ENCODE peak calls at places on chromosomes 11 and 22, in four cellular contexts. Y is HepG2, L is GM12878, F is K562. H is an unnamed sample.

GRCh38 chr11:120563698-120564572 is 52.4 kb downstream of the GRIK4 start:
- DNase-seq in Y (no peak), L (no peak), F (no peak), H (no peak)

GRCh38 chr11:47923667-47924066 is 56.7 kb upstream of the PTPRJ start:
- DNase-seq in Y (no peak), L (no peak), F (no peak), H (no peak)

GRCh38 chr22:35614404-35614803 is 2.7 kb downstream of the MB start:
- DNase-seq in Y (no peak), L (no peak), F (no peak), H (no peak)

GRCh38 chr11:12359761-12360160 is 17.6 kb upstream of the PARVA start:
- DNase-seq in Y (no peak), L (no peak), F (no peak), H (no peak)

GRCh38 chr11:68092411-68092810 is 28.8 kb downstream of the CHKA start:
- DNase-seq in Y (no peak), L (no peak), F (no peak), H (no peak)

GRCh38 chr22:24768537-24769374 is 5.8 kb downstream of the PIWIL3 start:
- DNase-seq in Y (peak; percentile 55), L (no peak), F (peak; percentile 39), H (peak; percentile 72)

GRCh38 chr11:76330651-76331050 is 50.3 kb downstream of the THAP12 start:
- DNase-seq in Y (no peak), L (no peak), F (no peak), H (no peak)

GRCh38 chr11:117554601-117555333 is 227.1 kb downstream of the CEP164 start:
- DNase-seq in Y (no peak), L (no peak), F (no peak), H (no peak)

GRCh38 chr11:749731-750130 is 2.5 kb downstream of the TALDO1 start:
- DNase-seq in Y (no peak), L (no peak), F (no peak), H (no peak)

GRCh38 chr11:70364745-70365535 is 33.4 kb upstream of the CTTN start:
- DNase-seq in Y (no peak), L (peak; percentile 3), F (no peak), H (no peak)

GRCh38 chr11:11895672-11896071 is 53.9 kb downstream of the USP47 start:
- DNase-seq in Y (no peak), L (no peak), F (no peak), H (no peak)

GRCh38 chr11:7911011-7911410 is 20.1 kb downstream of the OR10A6 start:
- DNase-seq in Y (no peak), L (no peak), F (no peak), H (no peak)

GRCh38 chr11:113376156-113376555 is 11.4 kb upstream of the ANKK1 start:
- DNase-seq in Y (no peak), L (no peak), F (no peak), H (no peak)

GRCh38 chr11:102252339-102252891 is 64.9 kb upstream of the BIRC3 start:
- DNase-seq in Y (no peak), L (no peak), F (no peak), H (no peak)

GRCh38 chr11:110331626-110332025 is 35.2 kb upstream of the RDX start:
- DNase-seq in Y (no peak), L (no peak), F (no peak), H (no peak)

GRCh38 chr22:39622881-39623367 is 52.4 kb downstream of the CACNA1I start:
- DNase-seq in Y (peak; percentile 16), L (no peak), F (peak; percentile 55), H (peak; percentile 85)

GRCh38 chr11:47408598-47409439 is 429 bp downstream of the SLC39A13 start:
- DNase-seq in Y (no peak), L (no peak), F (no peak), H (no peak)

GRCh38 chr11:69956669-69957190 is 121.4 kb upstream of the ANO1 start:
- DNase-seq in Y (no peak), L (no peak), F (no peak), H (no peak)

GRCh38 chr11:11263238-11264030 is 89.6 kb downstream of the CSNK2A3 start:
- DNase-seq in Y (no peak), L (no peak), F (no peak), H (no peak)

GRCh38 chr11:125770583-125770982 is 8.0 kb downstream of the PATE2 start:
- DNase-seq in Y (no peak), L (no peak), F (no peak), H (no peak)

GRCh38 chr22:48517039-48518030 is 1310.3 kb downstream of the BRD1 start:
- DNase-seq in Y (peak; percentile 5), L (no peak), F (no peak), H (no peak)

GRCh38 chr22:38233427-38233826 is 31.6 kb downstream of the MAFF start:
- DNase-seq in Y (no peak), L (no peak), F (no peak), H (no peak)

GRCh38 chr11:13249992-13250391 is 27.6 kb upstream of the BMAL1 start:
- DNase-seq in Y (no peak), L (no peak), F (no peak), H (no peak)

GRCh38 chr11:68817554-68817953 is 24.2 kb downstream of the CPT1A start:
- DNase-seq in Y (no peak), L (no peak), F (no peak), H (no peak)

GRCh38 chr11:91435694-91436375 is 788.8 kb upstream of the FAT3 start:
- DNase-seq in Y (no peak), L (no peak), F (no peak), H (no peak)

GRCh38 chr22:42396621-42397331 is 35.4 kb downstream of the NFAM1 start:
- DNase-seq in Y (no peak), L (no peak), F (no peak), H (no peak)

GRCh38 chr11:122861631-122862030 is 20.9 kb upstream of the JHY start:
- DNase-seq in Y (no peak), L (no peak), F (no peak), H (no peak)

GRCh38 chr11:107017433-107018227 is 646 bp downstream of the GUCY1A2 start:
- DNase-seq in Y (peak; percentile 2), L (no peak), F (peak; percentile 16), H (peak; percentile 59)

GRCh38 chr22:22879675-22880029 is 8.0 kb upstream of the IGLL5 start:
- DNase-seq in Y (no peak), L (no peak), F (peak; percentile 51), H (no peak)

GRCh38 chr11:122032317-122032716 is 83.7 kb downstream of the BLID start:
- DNase-seq in Y (no peak), L (no peak), F (no peak), H (no peak)

GRCh38 chr11:86509579-86509978 is 134.9 kb downstream of the CCDC81 start:
- DNase-seq in Y (peak; percentile 37), L (no peak), F (no peak), H (no peak)

GRCh38 chr11:95498731-95499396 is 267.9 kb upstream of the SESN3 start:
- DNase-seq in Y (no peak), L (no peak), F (no peak), H (no peak)

DNA sequence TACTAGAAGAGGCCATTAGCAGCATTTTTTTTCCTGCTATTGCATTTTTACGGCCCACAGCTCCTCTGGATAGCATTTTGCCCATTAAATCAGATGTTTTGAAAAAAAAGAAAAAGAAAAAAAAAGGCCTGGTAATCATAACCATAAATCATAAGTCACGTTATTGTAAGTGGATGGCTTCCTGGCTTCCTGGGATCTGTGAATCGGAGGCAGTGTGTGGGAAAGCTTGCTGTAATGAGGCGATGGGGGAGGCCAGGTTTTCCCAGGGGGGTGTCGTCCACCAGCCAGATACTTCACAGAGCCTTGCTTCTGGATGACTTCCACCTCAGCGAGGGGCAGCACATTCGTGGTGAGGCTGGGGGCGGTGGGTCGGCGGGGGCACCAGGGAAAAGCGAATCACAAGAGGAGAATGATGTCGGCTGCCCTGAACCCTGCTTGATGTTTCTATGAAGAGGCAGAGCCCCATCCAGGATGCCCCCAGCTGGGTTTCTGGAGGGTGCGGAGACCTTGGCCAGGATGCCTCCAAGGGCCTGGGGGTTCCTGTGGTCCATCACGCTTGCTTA is 106.6 kb upstream of the SYT13 start:
- DNase-seq in Y (no peak), L (no peak), F (no peak), H (no peak)
- TF ChIP-seq TARDBP in Y (no peak), L (no peak), F (no peak), H (no peak)

GRCh38 chr22:29129644-29130201 is 56.9 kb downstream of the KREMEN1 start:
- DNase-seq in Y (no peak), L (no peak), F (no peak), H (no peak)

GRCh38 chr22:29130490-29130889 is 57.7 kb downstream of the KREMEN1 start:
- DNase-seq in Y (no peak), L (no peak), F (no peak), H (no peak)

GRCh38 chr22:29128891-29129643 is 56.2 kb downstream of the KREMEN1 start:
- DNase-seq in Y (no peak), L (no peak), F (no peak), H (no peak)

GRCh38 chr22:29124777-29125506 is 52.1 kb downstream of the KREMEN1 start:
- DNase-seq in Y (no peak), L (no peak), F (no peak), H (no peak)

DNA sequence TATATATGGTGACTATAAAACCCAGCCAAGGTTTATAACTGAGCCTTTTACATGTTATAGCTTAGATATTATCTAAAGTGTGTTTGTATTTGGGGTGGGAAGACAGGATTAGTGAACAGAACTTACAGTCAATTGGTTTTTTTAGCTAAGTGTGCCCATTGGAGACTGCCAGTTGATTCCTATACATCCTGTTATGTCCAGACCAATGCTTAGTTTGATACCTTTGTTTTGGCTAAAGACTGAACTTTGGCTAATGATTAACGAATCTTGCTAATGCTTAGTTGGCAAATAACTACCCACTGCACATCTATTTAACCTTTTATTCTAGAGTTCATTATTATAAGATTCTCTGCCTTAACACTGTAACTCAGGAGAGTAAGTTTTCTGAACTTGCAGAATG is 53.8 kb downstream of the KREMEN1 start:
- DNase-seq in Y (peak; percentile 49), L (no peak), F (no peak), H (no peak)
- TF ChIP-seq BHLHE40 in Y (no peak), L (no peak), F (no peak), H (no peak)

GRCh38 chr11:111412293-111412692 is 33.2 kb upstream of the POU2AF1 start:
- DNase-seq in Y (no peak), L (no peak), F (no peak), H (no peak)
- TF ChIP-seq TARDBP in Y (no peak), L (no peak), F (no peak), H (no peak)

GRCh38 chr11:74636633-74637184 is 44.3 kb downstream of the POLD3 start:
- DNase-seq in Y (no peak), L (no peak), F (peak; percentile 18), H (no peak)
- TF ChIP-seq BHLHE40 in Y (no peak), L (no peak), F (no peak), H (no peak)